ENCODE peak calls at places on chromosomes 2 and 18, in five cellular contexts. One of them, this sample, is unnamed.

GRCh38 chr2:223618172-223619035 is 16.2 kb upstream of the SCG2 start:
- DNase-seq in neuronal stem cell: peak; percentile 41
- DNase-seq in RPMI7951: no peak
- DNase-seq in left kidney: peak; percentile 31
- DNase-seq in NCI-H510A treated with DMSO at 0.1 percent for 48 hours: no peak
- DNase-seq in this sample: peak; percentile 92

GRCh38 chr2:190746971-190747761 is 98.3 kb downstream of the NAB1 start:
- DNase-seq in neuronal stem cell: no peak
- DNase-seq in RPMI7951: peak; percentile 80
- DNase-seq in left kidney: peak; percentile 20
- DNase-seq in NCI-H510A treated with DMSO at 0.1 percent for 48 hours: no peak
- DNase-seq in this sample: peak; percentile 62

GRCh38 chr18:57906852-57907251 is 103.7 kb upstream of the ATP8B1 start:
- DNase-seq in neuronal stem cell: no peak
- DNase-seq in RPMI7951: no peak
- DNase-seq in left kidney: peak; percentile 23
- DNase-seq in NCI-H510A treated with DMSO at 0.1 percent for 48 hours: peak; percentile 16
- DNase-seq in this sample: peak; percentile 52

GRCh38 chr2:7913956-7914355 is 767.9 kb upstream of the ID2 start:
- DNase-seq in neuronal stem cell: no peak
- DNase-seq in RPMI7951: no peak
- DNase-seq in left kidney: peak; percentile 85
- DNase-seq in NCI-H510A treated with DMSO at 0.1 percent for 48 hours: no peak
- DNase-seq in this sample: no peak

GRCh38 chr2:7497223-7497622 is 580.0 kb downstream of the RNF144A start:
- DNase-seq in neuronal stem cell: no peak
- DNase-seq in RPMI7951: no peak
- DNase-seq in left kidney: no peak
- DNase-seq in NCI-H510A treated with DMSO at 0.1 percent for 48 hours: no peak
- DNase-seq in this sample: peak; percentile 56

GRCh38 chr2:49931243-49931642 is 776.9 kb upstream of the FSHR start:
- DNase-seq in neuronal stem cell: no peak
- DNase-seq in RPMI7951: no peak
- DNase-seq in left kidney: no peak
- DNase-seq in NCI-H510A treated with DMSO at 0.1 percent for 48 hours: no peak
- DNase-seq in this sample: no peak

GRCh38 chr2:206164261-206164862 is 4.7 kb downstream of the EEF1B2 start:
- DNase-seq in neuronal stem cell: peak; percentile 61
- DNase-seq in RPMI7951: peak; percentile 44
- DNase-seq in left kidney: peak; percentile 67
- DNase-seq in NCI-H510A treated with DMSO at 0.1 percent for 48 hours: peak; percentile 33
- DNase-seq in this sample: peak; percentile 51

GRCh38 chr2:39743170-39743851 is 35.7 kb downstream of the THUMPD2 start:
- DNase-seq in neuronal stem cell: no peak
- DNase-seq in RPMI7951: peak; percentile 51
- DNase-seq in left kidney: no peak
- DNase-seq in NCI-H510A treated with DMSO at 0.1 percent for 48 hours: no peak
- DNase-seq in this sample: peak; percentile 92

GRCh38 chr2:236376566-236377244 is 112.5 kb upstream of the ASB18 start:
- DNase-seq in neuronal stem cell: no peak
- DNase-seq in RPMI7951: no peak
- DNase-seq in left kidney: no peak
- DNase-seq in NCI-H510A treated with DMSO at 0.1 percent for 48 hours: peak; percentile 45
- DNase-seq in this sample: peak; percentile 51

GRCh38 chr18:8715599-8715998 is 10.2 kb downstream of the MTCL1 start:
- DNase-seq in neuronal stem cell: no peak
- DNase-seq in RPMI7951: no peak
- DNase-seq in left kidney: no peak
- DNase-seq in NCI-H510A treated with DMSO at 0.1 percent for 48 hours: no peak
- DNase-seq in this sample: no peak

GRCh38 chr18:45248240-45248903 is 366.9 kb upstream of the SLC14A2 start:
- DNase-seq in neuronal stem cell: no peak
- DNase-seq in RPMI7951: peak; percentile 49
- DNase-seq in left kidney: no peak
- DNase-seq in NCI-H510A treated with DMSO at 0.1 percent for 48 hours: no peak
- DNase-seq in this sample: no peak

GRCh38 chr2:174341301-174341994 is 6.7 kb downstream of the SP9 start:
- DNase-seq in neuronal stem cell: peak; percentile 85
- DNase-seq in RPMI7951: peak; percentile 76
- DNase-seq in left kidney: peak; percentile 92
- DNase-seq in NCI-H510A treated with DMSO at 0.1 percent for 48 hours: peak; percentile 100
- DNase-seq in this sample: peak; percentile 90

GRCh38 chr2:188835821-188836220 is 138.4 kb upstream of the COL3A1 start:
- DNase-seq in neuronal stem cell: no peak
- DNase-seq in RPMI7951: no peak
- DNase-seq in left kidney: no peak
- DNase-seq in NCI-H510A treated with DMSO at 0.1 percent for 48 hours: no peak
- DNase-seq in this sample: no peak

GRCh38 chr18:70398076-70398475 is 109.2 kb downstream of the SOCS6 start:
- DNase-seq in neuronal stem cell: no peak
- DNase-seq in RPMI7951: no peak
- DNase-seq in left kidney: no peak
- DNase-seq in NCI-H510A treated with DMSO at 0.1 percent for 48 hours: no peak
- DNase-seq in this sample: no peak

GRCh38 chr2:241573741-241574140 is 15.2 kb downstream of the BOK start:
- DNase-seq in neuronal stem cell: no peak
- DNase-seq in RPMI7951: no peak
- DNase-seq in left kidney: no peak
- DNase-seq in NCI-H510A treated with DMSO at 0.1 percent for 48 hours: no peak
- DNase-seq in this sample: no peak

GRCh38 chr2:107002735-107003134 is 116.8 kb upstream of the ST6GAL2 start:
- DNase-seq in neuronal stem cell: no peak
- DNase-seq in RPMI7951: peak; percentile 74
- DNase-seq in left kidney: no peak
- DNase-seq in NCI-H510A treated with DMSO at 0.1 percent for 48 hours: peak; percentile 9
- DNase-seq in this sample: no peak

GRCh38 chr2:118249970-118250369 is 161.7 kb downstream of the INSIG2 start:
- DNase-seq in neuronal stem cell: no peak
- DNase-seq in RPMI7951: peak; percentile 55
- DNase-seq in left kidney: no peak
- DNase-seq in NCI-H510A treated with DMSO at 0.1 percent for 48 hours: no peak
- DNase-seq in this sample: no peak

GRCh38 chr2:126038901-126039300 is 617.1 kb upstream of the GYPC start:
- DNase-seq in neuronal stem cell: no peak
- DNase-seq in RPMI7951: no peak
- DNase-seq in left kidney: no peak
- DNase-seq in NCI-H510A treated with DMSO at 0.1 percent for 48 hours: no peak
- DNase-seq in this sample: no peak

GRCh38 chr2:188978291-188979081 is 4.3 kb downstream of the COL3A1 start:
- DNase-seq in neuronal stem cell: no peak
- DNase-seq in RPMI7951: peak; percentile 82
- DNase-seq in left kidney: peak; percentile 78
- DNase-seq in NCI-H510A treated with DMSO at 0.1 percent for 48 hours: no peak
- DNase-seq in this sample: peak; percentile 55

GRCh38 chr2:153474407-153474806 is 4.2 kb downstream of the RPRM start:
- DNase-seq in neuronal stem cell: no peak
- DNase-seq in RPMI7951: no peak
- DNase-seq in left kidney: no peak
- DNase-seq in NCI-H510A treated with DMSO at 0.1 percent for 48 hours: no peak
- DNase-seq in this sample: peak; percentile 57

GRCh38 chr2:16155351-16156145 is 215.2 kb downstream of the MYCN start:
- DNase-seq in neuronal stem cell: no peak
- DNase-seq in RPMI7951: no peak
- DNase-seq in left kidney: peak; percentile 30
- DNase-seq in NCI-H510A treated with DMSO at 0.1 percent for 48 hours: no peak
- DNase-seq in this sample: peak; percentile 32

GRCh38 chr18:21218862-21219261 is 23.2 kb upstream of the GREB1L start:
- DNase-seq in neuronal stem cell: no peak
- DNase-seq in RPMI7951: no peak
- DNase-seq in left kidney: no peak
- DNase-seq in NCI-H510A treated with DMSO at 0.1 percent for 48 hours: no peak
- DNase-seq in this sample: peak; percentile 22

GRCh38 chr2:131143803-131144202 is 38.7 kb downstream of the PLEKHB2 start:
- DNase-seq in neuronal stem cell: no peak
- DNase-seq in RPMI7951: no peak
- DNase-seq in left kidney: no peak
- DNase-seq in NCI-H510A treated with DMSO at 0.1 percent for 48 hours: no peak
- DNase-seq in this sample: no peak

GRCh38 chr2:136206613-136207012 is 88.7 kb upstream of the CXCR4 start:
- DNase-seq in neuronal stem cell: no peak
- DNase-seq in RPMI7951: no peak
- DNase-seq in left kidney: peak; percentile 65
- DNase-seq in NCI-H510A treated with DMSO at 0.1 percent for 48 hours: peak; percentile 81
- DNase-seq in this sample: no peak

GRCh38 chr2:237600205-237600846 is 9.8 kb upstream of the RAB17 start:
- DNase-seq in neuronal stem cell: no peak
- DNase-seq in RPMI7951: peak; percentile 81
- DNase-seq in left kidney: peak; percentile 45
- DNase-seq in NCI-H510A treated with DMSO at 0.1 percent for 48 hours: no peak
- DNase-seq in this sample: no peak

GRCh38 chr18:77080283-77080682 is 52.3 kb downstream of the MBP start:
- DNase-seq in neuronal stem cell: no peak
- DNase-seq in RPMI7951: no peak
- DNase-seq in left kidney: no peak
- DNase-seq in NCI-H510A treated with DMSO at 0.1 percent for 48 hours: no peak
- DNase-seq in this sample: no peak

GRCh38 chr2:79860233-79861058 is 347.6 kb downstream of the CTNNA2 start:
- DNase-seq in neuronal stem cell: peak; percentile 33
- DNase-seq in RPMI7951: peak; percentile 2
- DNase-seq in left kidney: peak; percentile 62
- DNase-seq in NCI-H510A treated with DMSO at 0.1 percent for 48 hours: peak; percentile 20
- DNase-seq in this sample: peak; percentile 65

GRCh38 chr18:9943311-9943710 is 29.5 kb downstream of the VAPA start:
- DNase-seq in neuronal stem cell: no peak
- DNase-seq in RPMI7951: no peak
- DNase-seq in left kidney: no peak
- DNase-seq in NCI-H510A treated with DMSO at 0.1 percent for 48 hours: no peak
- DNase-seq in this sample: no peak

GRCh38 chr2:206527153-206527552 is 83.8 kb downstream of the ADAM23 start:
- DNase-seq in neuronal stem cell: no peak
- DNase-seq in RPMI7951: no peak
- DNase-seq in left kidney: no peak
- DNase-seq in NCI-H510A treated with DMSO at 0.1 percent for 48 hours: no peak
- DNase-seq in this sample: no peak

GRCh38 chr2:15337996-15338666 is 223.0 kb downstream of the NBAS start:
- DNase-seq in neuronal stem cell: no peak
- DNase-seq in RPMI7951: no peak
- DNase-seq in left kidney: no peak
- DNase-seq in NCI-H510A treated with DMSO at 0.1 percent for 48 hours: no peak
- DNase-seq in this sample: no peak

GRCh38 chr18:48324651-48325050 is 84.5 kb downstream of the ZBTB7C start:
- DNase-seq in neuronal stem cell: no peak
- DNase-seq in RPMI7951: no peak
- DNase-seq in left kidney: no peak
- DNase-seq in NCI-H510A treated with DMSO at 0.1 percent for 48 hours: peak; percentile 50
- DNase-seq in this sample: no peak

GRCh38 chr2:27306657-27307544 is 1.3 kb downstream of the UCN start:
- DNase-seq in neuronal stem cell: no peak
- DNase-seq in RPMI7951: no peak
- DNase-seq in left kidney: peak; percentile 43
- DNase-seq in NCI-H510A treated with DMSO at 0.1 percent for 48 hours: no peak
- DNase-seq in this sample: no peak

GRCh38 chr2:12302691-12303090 is 414.0 kb upstream of the TRIB2 start:
- DNase-seq in neuronal stem cell: no peak
- DNase-seq in RPMI7951: no peak
- DNase-seq in left kidney: no peak
- DNase-seq in NCI-H510A treated with DMSO at 0.1 percent for 48 hours: peak; percentile 47
- DNase-seq in this sample: no peak

GRCh38 chr2:142095647-142096046 is 35.2 kb downstream of the LRP1B start:
- DNase-seq in neuronal stem cell: no peak
- DNase-seq in RPMI7951: no peak
- DNase-seq in left kidney: no peak
- DNase-seq in NCI-H510A treated with DMSO at 0.1 percent for 48 hours: no peak
- DNase-seq in this sample: no peak

GRCh38 chr2:224145751-224146355 is 106.8 kb upstream of the SERPINE2 start:
- DNase-seq in neuronal stem cell: no peak
- DNase-seq in RPMI7951: peak; percentile 96
- DNase-seq in left kidney: no peak
- DNase-seq in NCI-H510A treated with DMSO at 0.1 percent for 48 hours: no peak
- DNase-seq in this sample: no peak

GRCh38 chr18:63319383-63320040 is at the start of gene BCL2:
- DNase-seq in neuronal stem cell: no peak
- DNase-seq in RPMI7951: peak; percentile 35
- DNase-seq in left kidney: peak; percentile 78
- DNase-seq in NCI-H510A treated with DMSO at 0.1 percent for 48 hours: peak; percentile 67
- DNase-seq in this sample: peak; percentile 44

GRCh38 chr18:7177131-7177744 is 53.7 kb upstream of the LRRC30 start:
- DNase-seq in neuronal stem cell: peak; percentile 50
- DNase-seq in RPMI7951: peak; percentile 42
- DNase-seq in left kidney: peak; percentile 83
- DNase-seq in NCI-H510A treated with DMSO at 0.1 percent for 48 hours: peak; percentile 81
- DNase-seq in this sample: peak; percentile 69